ENCODE peak calls at places on chromosomes 2 and 18, in nine cellular contexts. R is A673; S is iPS DF 6.9; J is GM23248; G is psoas muscle; X is HAP-1; K is CD8-positive, alpha-beta memory T cell; P is colonic mucosa; F is suprapubic skin. Y is an unnamed sample. For H3K36me3, the result is how much of the 10 kb centered on the place peaks cover.

GRCh38 chr2:6800553-6800952 is 65.2 kb downstream of the CMPK2 start:
- DNase-seq in G (no peak), J (peak), F (no peak), R (no peak), S (no peak), X (no peak), K (no peak), P (no peak), Y (no peak)

GRCh38 chr18:64171576-64171975 is 22.7 kb upstream of the LINC00305 start:
- DNase-seq in G (no peak), K (no peak), S (no peak), R (no peak), P (no peak), J (no peak), X (no peak), F (no peak), Y (no peak)

GRCh38 chr2:121617042-121617599 is 32.1 kb downstream of the CLASP1 start:
- DNase-seq in K (no peak), X (peak), F (no peak), G (no peak), P (no peak), S (no peak), J (peak), R (peak), Y (no peak)

GRCh38 chr18:10516078-10516477 is 9.7 kb upstream of the NAPG start:
- DNase-seq in K (no peak), J (no peak), S (no peak), X (no peak), F (no peak), R (no peak), P (no peak), G (no peak), Y (no peak)

GRCh38 chr2:112627060-112628040 is 18.4 kb upstream of the SLC20A1 start:
- DNase-seq in X (no peak), R (peak), S (no peak), F (peak), G (peak), P (no peak), J (peak), K (no peak), Y (no peak)

GRCh38 chr18:3066391-3067079 is 53.6 kb upstream of the LPIN2 start:
- DNase-seq in P (no peak), J (no peak), S (no peak), X (no peak), G (no peak), R (no peak), K (no peak), F (no peak), Y (no peak)

GRCh38 chr2:116580209-116580608 is 1234.3 kb upstream of the DDX18 start:
- DNase-seq in G (no peak), P (no peak), R (no peak), J (no peak), X (no peak), S (no peak), F (no peak), K (no peak), Y (no peak)

GRCh38 chr18:3119401-3120323 is 100.1 kb downstream of the MYOM1 start:
- DNase-seq in K (no peak), F (no peak), P (peak), X (peak), G (no peak), S (no peak), J (no peak), R (no peak), Y (no peak)

GRCh38 chr2:203804070-203804469 is 63.5 kb upstream of the CTLA4 start:
- DNase-seq in R (peak), G (no peak), F (no peak), S (no peak), P (no peak), X (no peak), K (no peak), J (peak), Y (no peak)

GRCh38 chr2:235545369-235546150 is 51.7 kb downstream of the AGAP1 start:
- DNase-seq in R (no peak), S (no peak), F (no peak), J (no peak), P (no peak), G (no peak), K (no peak), X (no peak), Y (no peak)

DNA sequence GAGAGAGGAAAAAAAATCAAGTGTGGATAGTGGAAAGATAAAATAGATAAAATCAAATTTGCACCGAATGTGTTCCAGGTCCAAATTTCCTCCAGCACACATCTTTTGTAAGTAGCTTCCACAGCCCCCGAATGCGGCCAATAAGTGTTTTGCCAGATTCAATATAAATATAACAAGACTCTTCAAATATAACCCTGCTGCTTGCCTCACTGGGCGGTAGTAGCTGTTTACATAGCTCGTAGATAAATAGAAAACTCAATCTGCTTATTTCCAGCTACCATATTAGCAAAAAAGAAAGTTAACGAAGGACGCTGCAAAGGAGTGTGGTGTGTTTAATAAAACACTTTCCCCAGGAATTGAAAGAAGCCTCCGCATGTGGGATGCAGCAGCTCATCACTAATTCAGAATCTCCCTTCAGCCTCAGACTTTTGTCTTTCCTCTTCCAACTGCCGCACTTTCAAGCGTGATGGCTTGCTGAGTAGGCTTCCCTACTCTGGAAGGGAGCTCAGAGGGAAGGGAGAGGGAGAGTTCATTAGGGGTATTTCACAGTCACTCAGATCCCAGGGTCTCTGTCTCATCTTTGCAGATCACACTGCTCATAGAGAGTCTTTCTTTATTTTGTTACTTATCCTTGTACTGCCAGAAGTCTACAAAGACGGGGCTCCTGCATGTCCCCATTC is 367.1 kb downstream of the RND3 start:
- DNase-seq in S (no peak), R (no peak), K (no peak), J (no peak), P (no peak), X (no peak), G (no peak), F (no peak), Y (no peak)
- H3K4me3 ChIP-seq in S (no peak), R (no peak), K (no peak), J (no peak), P (no peak), X (no peak), G (no peak), F (no peak), Y (no peak)

GRCh38 chr2:24958411-24958935 is 13.3 kb downstream of the DNAJC27 start:
- DNase-seq in P (no peak), R (no peak), F (no peak), X (no peak), G (no peak), S (no peak), J (no peak), K (no peak), Y (no peak)
- H3K36me3 ChIP-seq in P (under half), R (under half), F (half or more), X (under half), G (half or more), S (under half), J (under half), K (under half), Y (under half)

GRCh38 chr2:168466190-168466737 is 10.2 kb downstream of the CERS6 start:
- DNase-seq in P (no peak), K (no peak), G (no peak), X (no peak), J (no peak), F (no peak), S (no peak), R (no peak), Y (no peak)
- H3K4me3 ChIP-seq in P (no peak), K (no peak), G (peak), X (no peak), J (no peak), F (no peak), S (no peak), R (no peak), Y (no peak)

GRCh38 chr18:80044072-80044471 is 9.8 kb downstream of the RBFA start:
- DNase-seq in F (no peak), G (no peak), X (no peak), J (no peak), R (no peak), K (no peak), P (no peak), S (no peak), Y (no peak)

GRCh38 chr18:80046431-80046830 is 12.2 kb downstream of the RBFA start:
- DNase-seq in P (no peak), G (no peak), S (no peak), F (no peak), J (no peak), X (no peak), R (no peak), K (no peak), Y (no peak)

GRCh38 chr18:80050797-80051196 is 16.6 kb downstream of the RBFA start:
- DNase-seq in R (no peak), X (no peak), G (no peak), J (no peak), S (no peak), P (no peak), F (no peak), K (no peak), Y (peak)

GRCh38 chr18:80046011-80046410 is 11.8 kb downstream of the RBFA start:
- DNase-seq in R (no peak), S (no peak), X (no peak), J (no peak), G (no peak), K (no peak), P (no peak), F (no peak), Y (no peak)

DNA sequence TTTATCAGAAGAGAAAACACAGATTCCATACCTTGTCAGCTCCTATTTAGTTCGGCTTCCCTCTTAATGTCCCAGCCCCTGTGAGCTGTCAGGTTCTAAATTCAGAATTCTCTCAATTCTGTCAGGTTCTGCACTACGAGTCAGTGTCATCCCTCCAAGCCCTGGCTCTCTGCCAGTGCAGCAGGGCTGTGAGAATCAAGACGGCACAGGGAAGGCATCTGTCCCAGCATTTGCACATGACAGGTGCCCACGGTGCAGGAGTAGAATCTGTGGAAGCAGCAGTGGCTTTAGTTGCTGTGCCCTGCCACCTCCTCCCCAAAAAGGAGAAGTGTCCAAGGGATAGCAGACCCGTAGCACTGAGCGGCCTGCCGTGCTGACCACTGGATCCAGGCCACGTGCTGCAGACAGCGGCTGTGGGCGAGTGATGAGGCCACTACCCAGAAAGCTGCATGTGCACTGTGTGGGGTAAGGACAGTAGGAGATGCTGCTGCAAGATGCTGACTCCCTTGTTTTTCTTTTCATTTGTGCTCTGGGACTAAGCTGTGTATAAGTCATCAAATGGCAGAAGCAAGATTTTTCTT is 12.8 kb downstream of the RBFA start:
- DNase-seq in K (no peak), J (no peak), F (no peak), P (no peak), G (no peak), S (no peak), R (no peak), X (no peak), Y (no peak)
- H3K36me3 ChIP-seq in K (under half), J (under half), F (half or more), P (under half), G (half or more), S (under half), R (under half), X (under half), Y (under half)

GRCh38 chr2:98027955-98028593 is 32.3 kb upstream of the TMEM131 start:
- DNase-seq in P (no peak), J (peak), X (peak), F (no peak), G (no peak), R (no peak), K (no peak), S (no peak), Y (no peak)
- H3K4me3 ChIP-seq in P (no peak), J (no peak), X (no peak), F (no peak), G (no peak), R (no peak), K (no peak), S (no peak), Y (no peak)

GRCh38 chr2:233121856-233122255 is 61.7 kb downstream of the INPP5D start:
- DNase-seq in F (no peak), S (no peak), J (no peak), X (no peak), R (no peak), K (no peak), P (no peak), G (no peak), Y (no peak)
- H3K36me3 ChIP-seq in F (under half), S (under half), J (under half), X (under half), R (under half), K (under half), P (under half), G (under half), Y (under half)

GRCh38 chr2:126658316-126658909 is 2.5 kb downstream of the GYPC start:
- DNase-seq in J (no peak), K (no peak), R (no peak), X (no peak), G (no peak), P (no peak), S (no peak), F (no peak), Y (no peak)
- H3K4me3 ChIP-seq in J (peak), K (peak), R (no peak), X (peak), G (peak), P (no peak), S (no peak), F (peak), Y (no peak)

GRCh38 chr2:10136187-10136934 is 13.8 kb downstream of the RRM2 start:
- DNase-seq in X (no peak), S (no peak), P (no peak), J (no peak), K (no peak), R (no peak), G (no peak), F (no peak), Y (no peak)
- H3K36me3 ChIP-seq in X (under half), S (under half), P (under half), J (under half), K (under half), R (under half), G (under half), F (under half), Y (under half)

DNA sequence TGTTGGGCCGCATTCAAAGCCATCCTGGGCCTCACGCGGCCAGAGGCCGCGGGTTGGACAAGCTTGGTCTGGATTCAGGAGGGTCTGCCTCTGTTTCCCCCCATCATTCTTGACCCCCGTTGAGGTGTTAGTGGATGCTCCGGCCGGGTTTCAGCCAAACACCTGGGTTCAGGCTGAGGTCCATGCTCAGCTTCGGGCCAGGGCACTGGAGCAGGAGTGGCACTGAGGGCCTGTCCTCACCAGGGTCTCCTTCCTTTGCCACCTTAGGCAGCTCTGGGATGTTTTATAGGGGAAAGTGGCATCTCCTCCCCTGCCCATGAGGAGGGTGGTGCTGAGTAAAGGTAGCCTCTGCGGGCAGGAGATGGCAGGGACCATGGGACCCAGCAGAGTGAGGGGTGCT is 76.9 kb upstream of the SMAD2 start:
- DNase-seq in P (no peak), G (no peak), R (no peak), S (no peak), K (no peak), J (no peak), F (peak), X (no peak), Y (no peak)
- H3K4me3 ChIP-seq in P (no peak), G (peak), R (no peak), S (no peak), K (no peak), J (no peak), F (peak), X (no peak), Y (peak)